ENCODE peak calls at places on chromosomes 6 and 20, in nine cellular contexts. D, L, M, K, C, E, R, F and W are unnamed samples.

GRCh38 chr6:148447521-148448230 is 105.0 kb downstream of the SASH1 start:
- DNase-seq in E (no peak), R (no peak), K (no peak), F (no peak), C (no peak), M (no peak), D (no peak), L (no peak), W (no peak)

GRCh38 chr6:108966236-108966635 is 118.0 kb downstream of the ARMC2 start:
- DNase-seq in M (no peak), L (no peak), K (no peak), R (no peak), E (no peak), D (no peak), C (no peak), F (no peak), W (no peak)

GRCh38 chr20:676967-677366 is 1.4 kb upstream of the SCRT2 start:
- DNase-seq in C (no peak), L (no peak), F (no peak), K (no peak), E (no peak), M (no peak), D (no peak), R (no peak), W (no peak)

GRCh38 chr6:131063764-131064272 is 773 bp upstream of the EPB41L2 start:
- DNase-seq in L (no peak), F (no peak), C (no peak), E (no peak), D (no peak), R (no peak), M (no peak), K (peak), W (no peak)

GRCh38 chr6:91376686-91377085 is 789.8 kb upstream of the MAP3K7 start:
- DNase-seq in D (no peak), K (peak), M (peak), F (no peak), R (no peak), E (no peak), C (no peak), L (no peak), W (no peak)

GRCh38 chr6:2432258-2432657 is 186.9 kb upstream of the GMDS start:
- DNase-seq in F (peak), M (no peak), E (peak), K (no peak), D (peak), C (peak), R (peak), L (no peak), W (no peak)

GRCh38 chr20:38498909-38499308 is 26.3 kb downstream of the RALGAPB start:
- DNase-seq in E (no peak), F (no peak), L (no peak), C (no peak), K (no peak), R (peak), M (no peak), D (no peak), W (no peak)

GRCh38 chr6:103826209-103826608 is 1033.5 kb downstream of the HACE1 start:
- DNase-seq in C (no peak), D (no peak), F (no peak), R (no peak), K (no peak), M (no peak), L (no peak), E (no peak), W (no peak)

DNA sequence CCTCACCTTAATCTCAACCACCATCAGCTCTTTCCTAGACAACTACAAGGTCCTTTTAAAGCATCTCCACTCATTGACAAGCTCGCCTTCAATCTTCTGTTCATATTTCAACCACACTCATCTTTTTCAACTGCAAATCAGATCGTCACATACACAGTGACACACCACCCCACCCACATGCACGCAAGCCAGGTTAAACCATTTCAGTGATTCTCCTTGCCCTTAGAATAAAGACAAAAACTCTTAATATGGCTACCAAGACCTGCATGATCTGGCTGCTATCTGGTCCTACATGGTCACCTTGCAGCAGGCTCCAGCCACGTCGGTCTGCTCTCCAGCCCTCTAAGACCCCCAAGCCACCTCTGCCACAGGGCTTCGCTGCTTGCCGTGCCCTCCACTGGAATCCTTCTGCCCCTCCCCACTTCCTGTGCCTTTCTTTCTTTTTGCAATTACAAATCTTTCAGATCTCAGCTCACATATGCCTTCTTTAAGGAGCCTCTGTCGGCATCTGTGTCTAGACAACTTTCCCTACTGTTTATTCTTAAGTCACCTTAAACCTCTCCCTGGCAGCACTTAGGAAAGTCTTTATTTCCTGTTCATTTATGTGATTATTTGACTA is 507.3 kb upstream of the ARID1B start:
- DNase-seq in R (no peak), L (no peak), D (no peak), F (no peak), M (no peak), E (no peak), K (no peak), C (no peak), W (no peak)
- H3K4me3 ChIP-seq in R (no peak), L (no peak), D (no peak), F (no peak), M (no peak), E (no peak), K (no peak), C (no peak), W (no peak)

GRCh38 chr20:62062661-62063600 is 2.8 kb downstream of the TAF4 start:
- DNase-seq in D (peak), K (no peak), F (no peak), C (no peak), R (no peak), E (no peak), M (no peak), L (no peak), W (no peak)
- H3K4me3 ChIP-seq in D (peak), K (no peak), F (no peak), C (peak), R (peak), E (peak), M (peak), L (peak), W (peak)

DNA sequence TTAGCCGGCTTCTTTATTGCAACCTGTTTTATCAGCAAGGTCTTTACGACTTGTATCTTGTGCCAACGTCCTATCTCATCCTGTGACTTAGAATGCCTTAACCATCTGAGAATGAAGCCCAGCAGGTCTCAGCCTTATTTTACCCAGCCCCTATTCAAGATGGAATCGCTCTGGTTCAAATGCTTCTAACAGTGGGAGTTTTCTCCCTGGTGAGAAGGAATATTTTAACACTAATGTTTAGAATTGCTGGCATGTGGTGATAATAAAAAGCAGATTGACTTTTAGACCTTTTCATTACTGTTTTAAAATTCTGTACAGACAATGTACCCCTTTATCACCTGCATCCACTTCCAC is 9.9 kb upstream of the KCNK15 start:
- DNase-seq in L (no peak), M (no peak), K (no peak), F (no peak), E (no peak), C (no peak), R (no peak), D (no peak), W (no peak)
- H3K4me3 ChIP-seq in L (no peak), M (no peak), K (no peak), F (no peak), E (no peak), C (no peak), R (no peak), D (no peak), W (no peak)

GRCh38 chr20:46010491-46011405 is 2.0 kb downstream of the MMP9 start:
- DNase-seq in D (no peak), L (no peak), K (no peak), E (no peak), M (no peak), R (peak), C (no peak), F (no peak), W (no peak)
- H3K4me3 ChIP-seq in D (no peak), L (peak), K (no peak), E (no peak), M (no peak), R (no peak), C (no peak), F (no peak), W (no peak)

DNA sequence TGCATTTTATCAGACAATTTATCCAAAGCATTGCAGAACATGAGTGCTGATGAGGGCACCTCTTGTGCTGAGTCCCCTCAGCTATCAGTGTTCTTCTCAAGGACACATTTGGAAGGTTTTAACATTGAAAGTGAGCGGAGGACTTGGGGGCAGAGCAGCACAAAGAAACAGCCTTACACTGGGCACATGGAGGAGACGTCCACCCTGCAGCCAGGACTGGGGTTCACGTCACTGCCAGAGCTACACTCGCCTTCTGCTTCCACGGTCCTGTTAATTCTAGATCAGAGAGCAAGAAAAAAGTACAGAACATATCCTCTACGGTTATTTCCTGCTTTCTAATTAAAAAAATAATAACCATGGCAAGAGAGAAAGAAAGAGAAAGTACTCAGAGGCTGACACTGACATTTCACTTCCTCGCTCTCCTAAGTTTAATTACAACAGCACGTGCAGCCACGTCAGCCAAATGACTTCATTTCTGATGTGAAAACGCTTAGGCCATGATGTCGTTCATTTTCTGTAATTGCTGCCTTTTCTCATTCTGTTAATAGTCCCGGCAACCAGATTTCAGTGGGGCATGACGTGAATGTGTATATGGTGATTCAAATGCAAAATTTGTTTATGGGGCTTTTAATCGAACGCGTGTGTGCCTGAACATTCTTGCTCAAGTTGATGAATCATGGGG is 5.1 kb downstream of the PRND start:
- DNase-seq in F (peak), L (no peak), M (peak), D (peak), C (peak), K (peak), E (peak), R (peak), W (no peak)
- H3K4me3 ChIP-seq in F (peak), L (peak), M (peak), D (no peak), C (no peak), K (peak), E (no peak), R (no peak), W (no peak)